ENCODE peak calls at places on chromosomes 6 and 20, in nine cellular contexts. S is iPS-NIHi11; O is renal cortical epithelial cell; D is DMS79; P is left cardiac atrium; Q is HuH-7; H is naive thymus-derived CD8-positive, alpha-beta T cell; K is nephron progenitor cell; W is effector memory CD4-positive, alpha-beta T cell. N is an unnamed sample.
A peak's percentile ranks its signal among the peaks of the same experiment; 100 is the strongest.

GRCh38 chr6:10991115-10991514 is 53.0 kb downstream of the ELOVL2 start:
- DNase-seq in S (no peak), O (no peak), D (no peak), P (no peak), Q (no peak), H (no peak), K (no peak), W (no peak), N (no peak)

GRCh38 chr6:100818066-100818465 is 63.1 kb downstream of the ASCC3 start:
- DNase-seq in S (no peak), O (no peak), D (no peak), P (no peak), Q (no peak), H (no peak), K (no peak), W (no peak), N (no peak)

GRCh38 chr6:137362878-137363804 is 131.1 kb downstream of the OLIG3 start:
- DNase-seq in S (no peak), O (no peak), D (no peak), P (no peak), Q (no peak), H (no peak), K (no peak), W (no peak), N (no peak)

GRCh38 chr20:24422361-24422760 is 47.1 kb upstream of the SYNDIG1 start:
- DNase-seq in S (no peak), O (no peak), D (no peak), P (no peak), Q (no peak), H (no peak), K (no peak), W (no peak), N (no peak)

GRCh38 chr6:118648866-118649554 is 2.4 kb downstream of the CEP85L start:
- DNase-seq in S (no peak), O (no peak), D (no peak), P (no peak), Q (no peak), H (no peak), K (no peak), W (no peak), N (no peak)

GRCh38 chr6:130602151-130602770 is 224.9 kb upstream of the SMLR1 start:
- DNase-seq in S (no peak), O (peak; percentile 97), D (no peak), P (no peak), Q (no peak), H (no peak), K (no peak), W (no peak), N (no peak)

GRCh38 chr6:38773338-38773737 is 58.2 kb downstream of the DNAH8 start:
- DNase-seq in S (peak; percentile 85), O (peak; percentile 18), D (no peak), P (no peak), Q (peak; percentile 20), H (peak; percentile 3), K (peak; percentile 13), W (no peak), N (no peak)

GRCh38 chr20:1328680-1329330 is at the start of gene SDCBP2:
- DNase-seq in S (no peak), O (no peak), D (peak; percentile 18), P (no peak), Q (peak; percentile 6), H (no peak), K (no peak), W (no peak), N (peak; percentile 55)

GRCh38 chr20:53990768-53991472 is 79.5 kb downstream of the BCAS1 start:
- DNase-seq in S (no peak), O (no peak), D (no peak), P (no peak), Q (no peak), H (no peak), K (no peak), W (no peak), N (no peak)

GRCh38 chr6:4091926-4092325 is 13.0 kb upstream of the FAM217A start:
- DNase-seq in S (no peak), O (no peak), D (no peak), P (no peak), Q (no peak), H (no peak), K (no peak), W (no peak), N (no peak)

GRCh38 chr20:62148908-62149314 is 5.3 kb downstream of the SS18L1 start:
- DNase-seq in S (no peak), O (no peak), D (no peak), P (no peak), Q (no peak), H (no peak), K (no peak), W (no peak), N (no peak)

GRCh38 chr20:54250691-54251090 is 42.8 kb downstream of the PFDN4 start:
- DNase-seq in S (no peak), O (no peak), D (no peak), P (no peak), Q (no peak), H (no peak), K (no peak), W (no peak), N (no peak)

GRCh38 chr6:126075335-126076071 is 89.2 kb downstream of the TRMT11 start:
- DNase-seq in S (no peak), O (no peak), D (no peak), P (no peak), Q (no peak), H (no peak), K (no peak), W (no peak), N (no peak)

GRCh38 chr20:4511776-4512175 is 209.9 kb upstream of the PRND start:
- DNase-seq in S (no peak), O (peak; percentile 42), D (no peak), P (no peak), Q (no peak), H (no peak), K (no peak), W (no peak), N (no peak)

GRCh38 chr20:44065401-44066340 is 121.3 kb downstream of the JPH2 start:
- DNase-seq in S (no peak), O (no peak), D (no peak), P (no peak), Q (no peak), H (no peak), K (no peak), W (no peak), N (no peak)

N was measured in LNCaP clone FGC.